ENCODE peak calls at places on chromosomes 12 and 14, in eight cellular contexts. S is Peyer's patch, U is A549, J is suprapubic skin, H is transverse colon, G is heart left ventricle, X is HCT116, Y is prostate gland. I is an unnamed sample.
A peak's percentile ranks its signal among the peaks of the same experiment; 100 is the strongest.

GRCh38 chr14:92520701-92521415 is 7.3 kb downstream of the RIN3 start:
- DNase-seq in Y (no peak), U (no peak), H (no peak), J (no peak), G (no peak), X (no peak), S (no peak), I (no peak)

GRCh38 chr14:63362305-63362914 is 43.7 kb upstream of the GPHB5 start:
- DNase-seq in Y (no peak), G (no peak), J (no peak), S (no peak), X (no peak), U (no peak), H (peak; percentile 13), I (no peak)

GRCh38 chr14:92898732-92899131 is 24.2 kb upstream of the CHGA start:
- DNase-seq in U (no peak), H (no peak), S (no peak), X (no peak), G (no peak), Y (no peak), J (no peak), I (no peak)

GRCh38 chr12:130177615-130178014 is 15.4 kb downstream of the FZD10 start:
- DNase-seq in S (no peak), G (no peak), U (no peak), J (no peak), Y (no peak), X (no peak), H (no peak), I (no peak)

GRCh38 chr12:3523058-3523457 is 32.1 kb downstream of the PRMT8 start:
- DNase-seq in H (no peak), Y (no peak), X (no peak), S (no peak), U (no peak), G (no peak), J (no peak), I (peak; percentile 2)

GRCh38 chr14:75877884-75878283 is 103.9 kb downstream of the TGFB3 start:
- DNase-seq in S (no peak), G (no peak), H (no peak), X (no peak), Y (no peak), J (no peak), U (no peak), I (no peak)

GRCh38 chr14:88518592-88519512 is 36.0 kb downstream of the PTPN21 start:
- DNase-seq in Y (no peak), U (peak; percentile 15), X (no peak), G (no peak), S (no peak), H (no peak), J (no peak), I (no peak)

GRCh38 chr14:77040995-77041744 is 12.7 kb upstream of the IRF2BPL start:
- DNase-seq in G (no peak), H (peak; percentile 29), X (no peak), Y (no peak), U (no peak), S (no peak), J (no peak), I (no peak)

GRCh38 chr14:104801284-104802119 is 601 bp downstream of the ZBTB42 start:
- DNase-seq in X (no peak), H (peak; percentile 39), S (peak; percentile 66), Y (no peak), G (no peak), U (no peak), J (no peak), I (no peak)

GRCh38 chr14:104799239-104799599 is 1.7 kb upstream of the ZBTB42 start:
- DNase-seq in X (no peak), H (no peak), U (no peak), J (no peak), S (no peak), Y (no peak), G (no peak), I (no peak)

GRCh38 chr14:104800600-104801283 is at the start of gene ZBTB42:
- DNase-seq in Y (peak; percentile 95), X (no peak), G (peak; percentile 56), S (peak; percentile 94), U (no peak), H (peak; percentile 91), J (no peak), I (no peak)

GRCh38 chr14:104798300-104799238 is 2.3 kb upstream of the ZBTB42 start:
- DNase-seq in U (no peak), J (no peak), S (no peak), H (no peak), G (no peak), Y (no peak), X (no peak), I (no peak)

DNA sequence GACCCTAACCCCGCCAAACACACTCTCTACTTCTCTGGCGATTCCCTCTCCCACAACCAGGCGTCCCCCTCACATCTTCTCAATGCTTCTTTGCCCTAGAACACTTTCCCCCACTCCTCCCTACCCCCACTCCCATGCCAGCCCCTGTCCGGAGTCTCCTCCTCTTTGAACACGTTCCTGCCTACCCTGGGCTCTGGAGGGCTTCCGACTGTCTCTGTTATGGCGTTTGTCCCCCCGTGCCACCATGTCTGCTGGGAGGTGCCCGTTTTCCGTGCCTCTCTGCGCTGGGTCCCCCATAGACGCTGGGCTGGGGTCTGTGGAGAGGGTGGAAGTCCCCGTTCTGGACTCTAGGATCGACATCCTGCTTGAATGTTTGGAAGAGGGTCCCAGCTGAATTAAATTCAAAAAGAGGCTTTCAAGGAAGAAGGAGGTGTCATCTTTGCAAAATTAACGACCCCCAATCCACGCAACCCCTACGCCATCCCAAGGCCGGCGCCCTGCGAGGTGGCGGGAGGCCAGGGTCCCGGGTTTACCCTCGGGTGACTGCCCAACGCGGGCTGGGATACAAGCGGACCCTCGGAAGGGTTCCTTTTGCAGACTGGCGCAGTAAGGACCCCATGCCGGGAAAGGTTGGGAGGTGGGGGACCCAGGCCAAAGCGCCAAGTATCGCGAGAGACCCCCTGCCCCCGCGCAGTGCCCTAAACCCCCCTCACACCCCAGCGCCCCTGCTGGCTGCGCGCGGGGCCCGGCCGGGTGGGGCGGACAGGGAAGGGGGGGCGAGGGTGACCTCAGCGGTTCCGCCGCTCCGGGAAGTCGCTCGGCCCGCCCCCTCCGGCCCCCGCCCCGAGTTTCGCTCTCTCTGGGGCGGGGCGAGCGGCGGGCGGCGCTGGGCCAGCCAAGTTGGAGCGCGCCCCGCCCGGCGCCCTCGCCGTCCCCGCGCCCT is 973 bp upstream of the ZBTB42 start:
- DNase-seq in Y (peak; percentile 87), J (peak; percentile 93), S (peak; percentile 91), X (no peak), U (no peak), H (peak; percentile 92), G (peak; percentile 93), I (peak; percentile 97)
- TF ChIP-seq CTCF in Y (no peak), J (peak; percentile 62), S (peak; percentile 49), X (peak; percentile 28), U (peak; percentile 5), H (peak; percentile 50), G (peak; percentile 54), I (no peak)

GRCh38 chr12:571795-572531 is 91.3 kb downstream of the NINJ2 start:
- DNase-seq in Y (no peak), J (no peak), G (peak; percentile 88), H (no peak), X (peak; percentile 19), S (peak; percentile 48), U (peak; percentile 74), I (peak; percentile 87)

GRCh38 chr12:570949-571794 is 92.1 kb downstream of the NINJ2 start:
- DNase-seq in Y (peak; percentile 81), G (peak; percentile 90), H (peak; percentile 82), X (peak; percentile 81), J (peak; percentile 92), S (peak; percentile 84), U (peak; percentile 98), I (peak; percentile 85)

GRCh38 chr12:569803-570236 is 93.4 kb downstream of the NINJ2 start:
- DNase-seq in S (peak; percentile 94), U (peak; percentile 87), J (peak; percentile 94), G (peak; percentile 86), X (peak; percentile 59), Y (peak; percentile 77), H (peak; percentile 92), I (peak; percentile 80)

GRCh38 chr12:569091-569676 is 94.1 kb downstream of the NINJ2 start:
- DNase-seq in H (no peak), Y (no peak), J (no peak), S (peak; percentile 34), G (no peak), U (no peak), X (no peak), I (no peak)

GRCh38 chr12:570237-570925 is 92.9 kb downstream of the NINJ2 start:
- DNase-seq in S (peak; percentile 88), U (peak; percentile 93), X (peak; percentile 76), Y (peak; percentile 44), J (peak; percentile 84), H (peak; percentile 85), G (peak; percentile 91), I (peak; percentile 96)
- TF ChIP-seq POLR2A in S (peak; percentile 68), U (peak; percentile 53), X (peak; percentile 64), Y (no peak), J (peak; percentile 6), H (peak; percentile 79), G (no peak), I (no peak)

GRCh38 chr12:93441111-93441616 is 583 bp downstream of the UBE2N start:
- DNase-seq in X (no peak), Y (peak; percentile 5), G (peak; percentile 42), U (peak; percentile 23), H (peak; percentile 56), S (peak; percentile 68), J (peak; percentile 79), I (peak; percentile 88)

GRCh38 chr12:93440043-93440835 is 1.5 kb downstream of the UBE2N start:
- DNase-seq in G (no peak), U (peak; percentile 10), J (no peak), S (no peak), X (no peak), H (no peak), Y (no peak), I (no peak)

GRCh38 chr12:93442411-93443340 is 929 bp upstream of the UBE2N start:
- DNase-seq in X (no peak), J (no peak), G (no peak), S (no peak), Y (no peak), H (no peak), U (no peak), I (no peak)

GRCh38 chr12:93443576-93443975 is 1.8 kb upstream of the UBE2N start:
- DNase-seq in Y (no peak), J (no peak), G (no peak), H (no peak), X (no peak), U (no peak), S (no peak), I (no peak)

DNA sequence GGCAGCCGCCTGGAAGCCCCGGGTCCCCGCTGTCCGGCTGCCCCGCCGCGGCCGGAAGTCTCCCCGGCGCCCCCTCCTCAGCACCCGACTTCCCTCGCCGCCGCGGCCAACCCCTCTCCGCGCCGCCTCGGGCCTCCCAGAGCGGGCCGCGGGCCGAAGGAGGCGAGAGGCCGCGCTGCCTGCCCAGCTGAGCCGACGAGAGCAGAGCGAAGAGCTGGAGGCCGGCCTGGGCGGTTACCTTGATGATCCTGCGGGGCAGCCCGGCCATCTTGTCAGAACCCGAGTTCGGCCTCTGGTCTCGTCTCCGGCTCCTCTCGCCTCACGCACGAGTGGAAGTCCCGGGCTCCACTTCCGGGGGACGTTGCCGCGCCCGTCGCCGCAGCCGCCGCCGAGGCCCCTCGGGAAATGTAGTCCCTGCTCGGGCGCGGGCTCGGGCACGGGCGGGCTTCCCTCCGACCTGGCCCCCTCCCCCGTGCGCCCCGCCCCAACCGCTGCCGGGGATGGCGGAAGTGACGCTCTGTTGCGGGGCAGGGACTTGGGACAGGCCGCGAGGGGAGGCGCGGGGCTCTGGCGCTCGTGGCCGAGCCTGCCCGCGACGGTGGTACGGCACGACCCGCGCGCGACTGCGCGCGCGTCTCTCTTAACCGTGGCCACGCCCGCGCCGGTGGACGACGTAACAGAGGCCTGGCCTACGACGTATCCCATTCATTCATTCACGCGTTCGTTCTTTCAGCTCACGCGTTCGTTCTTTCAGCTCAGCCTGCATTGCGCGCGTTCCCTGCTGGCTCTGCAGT is at the start of gene UBE2N:
- DNase-seq in J (peak; percentile 98), S (peak; percentile 98), X (peak; percentile 88), G (peak; percentile 98), U (peak; percentile 97), H (peak; percentile 97), Y (peak; percentile 96), I (peak; percentile 99)
- TF ChIP-seq CTCF in J (no peak), S (no peak), X (no peak), G (no peak), U (no peak), H (no peak), Y (no peak), I (no peak)

GRCh38 chr12:120117961-120118709 is 1.6 kb upstream of the RAB35 start:
- DNase-seq in U (peak; percentile 80), S (no peak), J (no peak), Y (no peak), H (no peak), X (no peak), G (no peak), I (no peak)
- TF ChIP-seq POLR2A in U (no peak), S (no peak), J (no peak), Y (no peak), H (no peak), X (no peak), G (no peak), I (no peak)

I was measured in lower leg skin.